ENCODE peak calls at places on chromosomes 13 and 19, in six cellular contexts. One of them, this sample, is unnamed.

GRCh38 chr13:48493851-48494250 is 39.0 kb downstream of the RCBTB2 start:
- DNase-seq in chondrocyte: no peak
- DNase-seq in upper lobe of left lung: no peak
- DNase-seq in natural killer cell: no peak
- DNase-seq in BE2C: no peak
- DNase-seq in uterus: no peak
- DNase-seq in this sample: no peak

GRCh38 chr19:10808937-10809655 is 26.9 kb downstream of the TMED1 start:
- DNase-seq in chondrocyte: no peak
- DNase-seq in natural killer cell: no peak
- DNase-seq in uterus: no peak
- DNase-seq in upper lobe of left lung: no peak
- DNase-seq in BE2C: no peak
- DNase-seq in this sample: no peak

GRCh38 chr13:114027046-114027760 is 53.3 kb upstream of the C13orf46 start:
- DNase-seq in uterus: no peak
- DNase-seq in upper lobe of left lung: no peak
- DNase-seq in BE2C: no peak
- DNase-seq in natural killer cell: no peak
- DNase-seq in chondrocyte: no peak
- DNase-seq in this sample: no peak

GRCh38 chr19:23415561-23416191 is 20.4 kb upstream of the ZNF91 start:
- DNase-seq in uterus: no peak
- DNase-seq in upper lobe of left lung: peak; percentile 42
- DNase-seq in BE2C: peak; percentile 49
- DNase-seq in natural killer cell: no peak
- DNase-seq in chondrocyte: no peak
- DNase-seq in this sample: no peak

GRCh38 chr19:6774821-6775707 is 2.6 kb downstream of the VAV1 start:
- DNase-seq in natural killer cell: no peak
- DNase-seq in uterus: no peak
- DNase-seq in upper lobe of left lung: no peak
- DNase-seq in chondrocyte: no peak
- DNase-seq in BE2C: no peak
- DNase-seq in this sample: no peak

GRCh38 chr19:38263696-38264485 is 482 bp upstream of the SPINT2 start:
- DNase-seq in natural killer cell: no peak
- DNase-seq in chondrocyte: no peak
- DNase-seq in uterus: no peak
- DNase-seq in upper lobe of left lung: peak; percentile 94
- DNase-seq in BE2C: no peak
- DNase-seq in this sample: peak; percentile 69

GRCh38 chr19:50838239-50838638 is 4.9 kb upstream of the KLK15 start:
- DNase-seq in chondrocyte: peak; percentile 10
- DNase-seq in natural killer cell: no peak
- DNase-seq in upper lobe of left lung: no peak
- DNase-seq in uterus: no peak
- DNase-seq in BE2C: no peak
- DNase-seq in this sample: no peak

GRCh38 chr19:38912600-38913514 is 871 bp upstream of the CCER2 start:
- DNase-seq in uterus: no peak
- DNase-seq in chondrocyte: no peak
- DNase-seq in upper lobe of left lung: no peak
- DNase-seq in BE2C: no peak
- DNase-seq in natural killer cell: no peak
- DNase-seq in this sample: no peak

GRCh38 chr19:47540748-47541147 is 25.9 kb upstream of the NAPA start:
- DNase-seq in uterus: no peak
- DNase-seq in chondrocyte: no peak
- DNase-seq in natural killer cell: no peak
- DNase-seq in upper lobe of left lung: no peak
- DNase-seq in BE2C: no peak
- DNase-seq in this sample: no peak

GRCh38 chr19:461664-462551 is 1.1 kb upstream of the SHC2 start:
- DNase-seq in upper lobe of left lung: peak; percentile 51
- DNase-seq in natural killer cell: no peak
- DNase-seq in uterus: peak; percentile 29
- DNase-seq in BE2C: peak; percentile 36
- DNase-seq in chondrocyte: no peak
- DNase-seq in this sample: no peak

GRCh38 chr19:31902821-31903220 is 442.6 kb upstream of the ZNF507 start:
- DNase-seq in natural killer cell: no peak
- DNase-seq in uterus: no peak
- DNase-seq in chondrocyte: no peak
- DNase-seq in upper lobe of left lung: no peak
- DNase-seq in BE2C: no peak
- DNase-seq in this sample: no peak

GRCh38 chr19:51338563-51339312 is 3.2 kb downstream of the VSIG10L start:
- DNase-seq in chondrocyte: peak; percentile 93
- DNase-seq in upper lobe of left lung: peak; percentile 86
- DNase-seq in natural killer cell: peak; percentile 86
- DNase-seq in BE2C: peak; percentile 92
- DNase-seq in uterus: peak; percentile 87
- DNase-seq in this sample: peak; percentile 79

GRCh38 chr19:49710372-49710951 is 19.5 kb downstream of the CPT1C start:
- DNase-seq in natural killer cell: no peak
- DNase-seq in BE2C: no peak
- DNase-seq in upper lobe of left lung: no peak
- DNase-seq in uterus: no peak
- DNase-seq in chondrocyte: no peak
- DNase-seq in this sample: no peak

GRCh38 chr19:50796128-50796633 is 6.0 kb downstream of the ACP4 start:
- DNase-seq in chondrocyte: no peak
- DNase-seq in natural killer cell: no peak
- DNase-seq in BE2C: no peak
- DNase-seq in uterus: no peak
- DNase-seq in upper lobe of left lung: no peak
- DNase-seq in this sample: no peak

GRCh38 chr19:9917322-9917721 is 19.0 kb downstream of the OLFM2 start:
- DNase-seq in uterus: peak; percentile 24
- DNase-seq in BE2C: peak; percentile 50
- DNase-seq in upper lobe of left lung: peak; percentile 27
- DNase-seq in chondrocyte: no peak
- DNase-seq in natural killer cell: no peak
- DNase-seq in this sample: no peak

GRCh38 chr19:1315470-1316166 is 29.9 kb downstream of the EFNA2 start:
- DNase-seq in BE2C: peak; percentile 78
- DNase-seq in natural killer cell: no peak
- DNase-seq in upper lobe of left lung: peak; percentile 29
- DNase-seq in chondrocyte: no peak
- DNase-seq in uterus: no peak
- DNase-seq in this sample: peak; percentile 58

GRCh38 chr13:89372193-89372592 is 1701.0 kb downstream of the SLITRK5 start:
- DNase-seq in upper lobe of left lung: no peak
- DNase-seq in natural killer cell: no peak
- DNase-seq in BE2C: no peak
- DNase-seq in chondrocyte: no peak
- DNase-seq in uterus: no peak
- DNase-seq in this sample: no peak

GRCh38 chr13:79549355-79550106 is 68.6 kb downstream of the NDFIP2 start:
- DNase-seq in upper lobe of left lung: no peak
- DNase-seq in uterus: no peak
- DNase-seq in natural killer cell: no peak
- DNase-seq in chondrocyte: no peak
- DNase-seq in BE2C: no peak
- DNase-seq in this sample: no peak

GRCh38 chr19:18919086-18919894 is at the start of the genes COPE and DDX49:
- DNase-seq in upper lobe of left lung: peak; percentile 98
- DNase-seq in BE2C: peak; percentile 96
- DNase-seq in chondrocyte: peak; percentile 97
- DNase-seq in natural killer cell: peak; percentile 98
- DNase-seq in uterus: peak; percentile 99
- DNase-seq in this sample: peak; percentile 92
- TF ChIP-seq CTCF in upper lobe of left lung: no peak
- TF ChIP-seq CTCF in BE2C: no peak
- TF ChIP-seq CTCF in chondrocyte: peak; percentile 27
- TF ChIP-seq CTCF in natural killer cell: no peak
- TF ChIP-seq CTCF in uterus: no peak
- TF ChIP-seq CTCF in this sample: no peak

GRCh38 chr19:46014534-46014933 is 8.3 kb downstream of the PGLYRP1 start:
- DNase-seq in natural killer cell: no peak
- DNase-seq in BE2C: no peak
- DNase-seq in chondrocyte: no peak
- DNase-seq in uterus: no peak
- DNase-seq in upper lobe of left lung: no peak
- DNase-seq in this sample: no peak

GRCh38 chr19:46015080-46015960 is 7.5 kb downstream of the PGLYRP1 start:
- DNase-seq in chondrocyte: no peak
- DNase-seq in BE2C: peak; percentile 71
- DNase-seq in upper lobe of left lung: peak; percentile 92
- DNase-seq in uterus: peak; percentile 55
- DNase-seq in natural killer cell: peak; percentile 62
- DNase-seq in this sample: peak; percentile 28

GRCh38 chr19:46006411-46006810 is 11.1 kb downstream of the CCDC61 start:
- DNase-seq in chondrocyte: no peak
- DNase-seq in natural killer cell: no peak
- DNase-seq in BE2C: no peak
- DNase-seq in upper lobe of left lung: no peak
- DNase-seq in uterus: no peak
- DNase-seq in this sample: no peak

DNA sequence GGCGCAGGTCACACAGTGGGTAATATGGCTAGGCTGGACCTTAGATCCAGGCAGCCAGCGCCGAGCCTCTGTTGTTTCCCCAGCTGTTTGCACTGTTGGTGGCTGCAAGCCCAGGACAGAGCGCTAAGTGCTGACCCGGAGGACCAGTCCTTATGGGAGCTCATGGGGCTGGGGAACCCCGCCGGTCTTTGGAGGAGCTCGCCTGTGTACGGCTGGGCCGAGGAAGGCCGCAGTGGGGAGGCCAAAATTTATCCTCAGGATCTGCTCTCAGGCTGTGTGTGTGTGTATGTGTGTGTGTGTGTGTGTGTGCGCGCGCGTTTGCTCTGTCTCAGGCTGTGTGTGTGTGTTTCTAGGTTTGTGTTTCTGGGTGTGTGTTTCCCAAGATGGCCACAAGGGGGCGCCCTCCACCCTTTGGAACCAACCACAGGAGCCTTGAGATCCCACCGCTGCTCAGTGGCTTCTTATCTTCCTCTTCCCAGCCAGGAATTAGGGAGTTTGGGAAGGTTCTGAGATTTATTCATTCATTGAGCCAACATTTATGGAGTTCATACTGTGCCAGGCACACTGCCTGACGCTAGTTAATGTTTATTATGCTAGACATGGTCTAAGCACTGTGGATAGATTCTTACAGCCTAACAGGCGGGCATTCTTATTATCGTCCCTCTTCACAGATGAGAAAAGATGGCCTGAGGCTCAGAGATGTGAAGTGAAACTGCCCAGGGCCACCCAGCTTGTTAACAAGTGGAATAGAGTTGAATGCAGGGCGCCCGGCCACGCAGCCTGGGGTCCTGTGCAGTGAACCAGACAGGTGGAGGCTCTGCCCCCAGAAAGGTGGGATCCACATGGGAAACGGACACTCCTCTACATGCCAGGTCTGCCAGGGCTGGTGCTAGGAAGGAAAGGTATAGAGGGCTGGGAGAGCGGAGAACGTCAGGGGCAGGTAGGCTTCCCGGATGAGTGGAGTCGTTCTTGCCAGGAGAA is 13.0 kb downstream of the PGLYRP1 start:
- DNase-seq in chondrocyte: no peak
- DNase-seq in uterus: peak; percentile 57
- DNase-seq in upper lobe of left lung: peak; percentile 72
- DNase-seq in natural killer cell: peak; percentile 62
- DNase-seq in BE2C: peak; percentile 65
- DNase-seq in this sample: peak; percentile 75
- TF ChIP-seq CTCF in chondrocyte: peak; percentile 88
- TF ChIP-seq CTCF in uterus: peak; percentile 82
- TF ChIP-seq CTCF in upper lobe of left lung: peak; percentile 72
- TF ChIP-seq CTCF in natural killer cell: peak; percentile 82
- TF ChIP-seq CTCF in BE2C: peak; percentile 88
- TF ChIP-seq CTCF in this sample: peak; percentile 76

DNA sequence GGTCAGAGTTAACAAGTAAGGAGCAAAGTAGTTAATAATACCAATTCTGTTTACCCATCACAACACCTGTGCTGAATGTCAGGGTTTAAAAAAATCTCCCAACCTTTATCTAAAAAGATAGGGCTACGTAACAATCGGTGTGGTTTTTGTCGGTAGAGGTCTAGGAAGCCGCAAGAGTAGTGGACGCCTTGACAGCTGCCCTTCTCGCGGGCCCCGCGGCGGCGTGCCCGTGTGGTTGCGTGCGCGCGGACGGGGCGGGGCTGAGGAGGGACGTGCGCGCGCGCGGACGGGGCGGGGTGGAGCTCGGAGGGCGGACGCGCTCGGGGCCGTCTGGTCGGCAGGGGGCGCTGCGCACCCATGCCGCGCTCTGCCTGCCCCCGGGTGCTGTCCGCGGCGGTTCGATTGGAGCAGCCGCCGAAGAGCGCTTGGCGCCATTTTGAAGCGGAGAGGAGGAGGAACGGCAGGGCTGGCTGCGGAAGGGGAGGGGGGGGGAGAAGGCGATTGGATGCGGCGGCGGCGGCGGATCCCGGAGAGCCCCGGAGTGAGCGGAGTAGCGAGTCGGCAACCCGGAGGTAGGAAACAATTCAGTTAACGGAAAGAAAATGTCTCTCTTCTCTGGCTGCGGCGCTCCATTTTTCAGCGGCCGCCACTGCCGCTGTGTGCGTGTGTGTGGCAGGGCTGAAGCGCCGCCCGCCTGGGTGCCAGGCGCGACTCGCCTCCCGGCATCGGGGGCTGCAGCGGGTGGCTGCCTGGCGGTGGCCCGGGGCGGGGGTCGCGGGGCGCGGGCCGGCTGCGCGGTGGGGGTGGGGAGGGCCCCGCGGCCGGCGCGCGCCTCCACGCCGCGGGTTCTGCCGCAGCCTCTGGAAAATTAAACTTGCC is at the start of gene PDS5B:
- DNase-seq in natural killer cell: peak; percentile 97
- DNase-seq in BE2C: peak; percentile 96
- DNase-seq in uterus: peak; percentile 93
- DNase-seq in chondrocyte: peak; percentile 96
- DNase-seq in upper lobe of left lung: peak; percentile 97
- DNase-seq in this sample: peak; percentile 90
- TF ChIP-seq CTCF in natural killer cell: peak; percentile 87
- TF ChIP-seq CTCF in BE2C: peak; percentile 58
- TF ChIP-seq CTCF in uterus: peak; percentile 94
- TF ChIP-seq CTCF in chondrocyte: peak; percentile 90
- TF ChIP-seq CTCF in upper lobe of left lung: peak; percentile 100
- TF ChIP-seq CTCF in this sample: peak; percentile 84

GRCh38 chr19:17540174-17540573 is 15.3 kb upstream of the COLGALT1 start:
- DNase-seq in natural killer cell: no peak
- DNase-seq in upper lobe of left lung: no peak
- DNase-seq in BE2C: no peak
- DNase-seq in chondrocyte: no peak
- DNase-seq in uterus: no peak
- DNase-seq in this sample: no peak

GRCh38 chr19:17538684-17539287 is 16.7 kb upstream of the COLGALT1 start:
- DNase-seq in upper lobe of left lung: no peak
- DNase-seq in BE2C: no peak
- DNase-seq in uterus: no peak
- DNase-seq in natural killer cell: no peak
- DNase-seq in chondrocyte: no peak
- DNase-seq in this sample: no peak

GRCh38 chr19:17541184-17541759 is 14.2 kb upstream of the COLGALT1 start:
- DNase-seq in chondrocyte: no peak
- DNase-seq in BE2C: no peak
- DNase-seq in natural killer cell: no peak
- DNase-seq in upper lobe of left lung: no peak
- DNase-seq in uterus: no peak
- DNase-seq in this sample: no peak

GRCh38 chr19:17542042-17542441 is 13.4 kb upstream of the COLGALT1 start:
- DNase-seq in natural killer cell: no peak
- DNase-seq in chondrocyte: no peak
- DNase-seq in uterus: no peak
- DNase-seq in upper lobe of left lung: no peak
- DNase-seq in BE2C: no peak
- DNase-seq in this sample: no peak

GRCh38 chr19:17539288-17540117 is 15.9 kb upstream of the COLGALT1 start:
- DNase-seq in upper lobe of left lung: peak; percentile 94
- DNase-seq in chondrocyte: peak; percentile 93
- DNase-seq in natural killer cell: peak; percentile 98
- DNase-seq in BE2C: peak; percentile 100
- DNase-seq in uterus: peak; percentile 97
- DNase-seq in this sample: peak; percentile 96
- TF ChIP-seq CTCF in upper lobe of left lung: peak; percentile 18
- TF ChIP-seq CTCF in chondrocyte: peak; percentile 75
- TF ChIP-seq CTCF in natural killer cell: no peak
- TF ChIP-seq CTCF in BE2C: no peak
- TF ChIP-seq CTCF in uterus: peak; percentile 58
- TF ChIP-seq CTCF in this sample: no peak

This sample was measured in CD8-positive, alpha-beta T cell.